ENCODE peak calls at places on chromosomes 3 and 15, in five cellular contexts. V, Z, X, R and T are unnamed samples.

GRCh38 chr3:100316656-100317069 is 17.9 kb upstream of the NIT2 start:
- DNase-seq in X (peak; percentile 39), Z (peak; percentile 45), V (peak; percentile 77), R (peak; percentile 68), T (peak; percentile 24)

GRCh38 chr3:111904376-111905241 is 45.5 kb downstream of the PHLDB2 start:
- DNase-seq in R (no peak), Z (no peak), X (peak; percentile 38), V (no peak), T (no peak)

GRCh38 chr3:149879872-149880271 is 66.9 kb downstream of the RNF13 start:
- DNase-seq in X (peak; percentile 24), Z (peak; percentile 44), R (peak; percentile 55), V (peak; percentile 82), T (peak; percentile 41)

GRCh38 chr3:42061711-42062408 is 29.3 kb upstream of the TRAK1 start:
- DNase-seq in X (no peak), R (peak; percentile 37), V (peak; percentile 74), Z (no peak), T (no peak)

GRCh38 chr15:89502867-89503595 is 6.6 kb upstream of the RHCG start:
- DNase-seq in X (no peak), V (no peak), R (no peak), Z (no peak), T (no peak)

GRCh38 chr3:12798559-12799179 is 2.2 kb downstream of the CAND2 start:
- DNase-seq in R (no peak), V (no peak), Z (no peak), X (no peak), T (no peak)

GRCh38 chr3:137012097-137012501 is 54.3 kb downstream of the IL20RB start:
- DNase-seq in V (no peak), R (no peak), Z (no peak), X (no peak), T (no peak)

GRCh38 chr3:194086251-194087075 is 49.5 kb upstream of the HES1 start:
- DNase-seq in V (peak; percentile 70), R (no peak), X (no peak), Z (no peak), T (no peak)

GRCh38 chr3:168884353-168884903 is 779.1 kb downstream of the MECOM start:
- DNase-seq in X (no peak), R (no peak), V (no peak), Z (no peak), T (no peak)
- TF ChIP-seq REST in X (no peak), R (no peak), V (no peak), Z (no peak), T (no peak)

GRCh38 chr3:51646091-51646490 is 25.0 kb upstream of the TEX264 start:
- DNase-seq in Z (no peak), X (no peak), V (no peak), R (no peak), T (no peak)
- H3K36me3 ChIP-seq in Z (peaks cover 45% of the 10 kb centered on the region), X (peaks cover 20% of the 10 kb centered on the region), V (peaks cover 74% of the 10 kb centered on the region), R (peaks cover 48% of the 10 kb centered on the region), T (no peaks in the 10 kb centered on the region)

GRCh38 chr15:70284438-70285214 is 186.9 kb upstream of the TLE3 start:
- DNase-seq in Z (peak; percentile 48), V (no peak), X (no peak), R (no peak), T (no peak)
- TF ChIP-seq REST in Z (no peak), V (no peak), X (no peak), R (no peak), T (no peak)

GRCh38 chr3:133588784-133589465 is 15.4 kb downstream of the CDV3 start:
- DNase-seq in R (no peak), V (no peak), Z (no peak), X (no peak), T (no peak)
- H3K36me3 ChIP-seq in R (peaks cover 52% of the 10 kb centered on the region), V (peaks cover 53% of the 10 kb centered on the region), Z (peaks cover 63% of the 10 kb centered on the region), X (peaks cover 7% of the 10 kb centered on the region), T (peaks cover 41% of the 10 kb centered on the region)

DNA sequence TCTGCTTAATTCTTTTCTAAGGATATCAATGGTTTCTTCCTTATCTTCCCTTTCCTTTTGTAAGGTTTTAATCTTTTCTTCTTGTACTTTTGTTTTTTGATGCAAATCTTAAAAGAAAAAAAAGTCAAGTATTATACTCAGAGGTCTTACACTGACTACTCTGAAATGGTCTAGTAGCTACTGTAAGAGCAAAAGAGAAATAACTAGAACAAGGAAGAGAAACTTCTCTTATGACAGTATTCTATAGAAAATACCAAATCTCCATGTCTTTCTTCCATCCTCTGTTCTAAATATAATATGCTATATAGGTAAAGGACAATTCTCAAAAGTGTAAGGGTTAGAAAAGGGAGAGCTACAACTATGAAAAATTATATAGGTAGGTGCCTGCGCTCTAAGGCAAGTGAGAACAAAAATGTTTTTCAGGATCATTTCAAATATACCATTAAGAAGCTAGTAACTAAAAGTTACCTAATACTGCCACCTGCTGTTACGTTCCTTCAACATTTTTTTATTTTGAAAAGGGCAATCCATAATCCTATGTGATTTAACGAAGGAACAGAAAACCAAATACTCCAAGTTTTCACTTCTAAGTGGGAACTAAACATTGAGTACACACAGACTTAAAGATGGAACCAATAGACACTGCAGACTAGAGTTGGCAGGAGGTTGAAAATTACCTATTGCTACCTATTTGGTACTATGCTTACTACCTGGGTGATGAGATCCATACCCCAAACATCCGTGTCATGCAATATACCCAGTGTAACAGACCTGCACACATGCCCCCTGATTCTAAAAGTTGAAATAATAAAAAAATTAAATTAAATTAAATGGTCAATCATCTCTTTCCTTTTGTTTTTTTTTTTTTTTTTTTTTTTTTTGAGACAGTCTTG is 36.7 kb downstream of the CIP2A start:
- DNase-seq in V (peak; percentile 69), X (peak; percentile 35), R (peak; percentile 27), Z (peak; percentile 11), T (peak; percentile 17)
- TF ChIP-seq REST in V (no peak), X (no peak), R (no peak), Z (no peak), T (no peak)

DNA sequence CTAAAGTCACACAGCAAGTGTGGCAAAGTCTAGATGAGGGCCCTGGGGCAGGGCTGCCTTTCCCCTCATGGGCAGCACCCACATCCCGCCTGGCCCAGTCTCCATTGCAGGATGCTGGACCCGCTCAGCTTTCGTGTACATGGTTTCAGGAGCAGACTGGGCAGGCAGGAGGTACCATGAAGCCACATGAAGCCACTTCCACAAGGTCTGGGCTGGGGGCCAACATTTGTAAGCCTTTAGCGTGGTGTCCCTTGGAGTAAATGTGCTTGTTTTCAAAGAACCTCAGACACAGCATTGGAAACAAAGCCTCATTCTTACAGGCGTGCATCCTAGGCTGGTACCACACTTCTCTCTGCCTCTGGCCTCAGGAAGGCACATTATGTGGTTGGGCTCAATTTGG is 34.5 kb downstream of the UMPS start:
- DNase-seq in V (no peak), R (no peak), X (no peak), Z (no peak), T (no peak)
- H3K36me3 ChIP-seq in V (peaks cover 31% of the 10 kb centered on the region), R (no peaks in the 10 kb centered on the region), X (peaks cover 43% of the 10 kb centered on the region), Z (peaks cover 47% of the 10 kb centered on the region), T (no peaks in the 10 kb centered on the region)